ENCODE peak calls at places on chromosomes 16 and 17, in six cellular contexts. M, S, J, X, O and W are unnamed samples.

GRCh38 chr17:72011561-72011960 is 109.3 kb upstream of the SOX9 start:
- DNase-seq in O (no peak), M (no peak), S (no peak), X (no peak), J (no peak), W (no peak)

GRCh38 chr16:4233431-4233830 is 8.4 kb downstream of the SRL start:
- DNase-seq in X (no peak), O (no peak), J (no peak), M (no peak), S (no peak), W (no peak)

GRCh38 chr17:6677158-6677831 is 25.7 kb downstream of the C17orf100 start:
- DNase-seq in J (no peak), O (no peak), M (no peak), X (no peak), S (no peak), W (peak)

GRCh38 chr17:41442772-41443171 is 2.0 kb upstream of the KRT38 start:
- DNase-seq in M (no peak), S (no peak), O (no peak), J (no peak), X (no peak), W (peak)

GRCh38 chr16:569445-570254 is at the start of gene PIGQ:
- DNase-seq in O (peak), X (peak), S (peak), J (peak), M (peak), W (no peak)

GRCh38 chr16:66996324-66996982 is 8.1 kb downstream of the CES4A start:
- DNase-seq in J (no peak), M (no peak), X (no peak), S (no peak), O (no peak), W (peak)

GRCh38 chr16:51154271-51155171 is 3.5 kb upstream of the SALL1 start:
- DNase-seq in X (no peak), M (no peak), S (peak), O (no peak), J (no peak), W (no peak)

GRCh38 chr16:4882633-4883285 is 35.5 kb downstream of the UBN1 start:
- DNase-seq in O (peak), M (no peak), X (no peak), S (peak), J (no peak), W (peak)

GRCh38 chr17:57408064-57408811 is 151.9 kb downstream of the MSI2 start:
- DNase-seq in O (peak), J (peak), S (peak), X (no peak), M (no peak), W (no peak)

GRCh38 chr16:4086153-4086552 is 30.1 kb downstream of the ADCY9 start:
- DNase-seq in M (no peak), O (no peak), S (no peak), X (no peak), J (no peak), W (no peak)

GRCh38 chr17:14206891-14207290 is 29.8 kb downstream of the CDRT15 start:
- DNase-seq in M (no peak), O (no peak), S (no peak), X (no peak), J (no peak), W (no peak)

GRCh38 chr16:52451971-52452421 is 94.9 kb downstream of the TOX3 start:
- DNase-seq in M (no peak), O (peak), X (no peak), S (no peak), J (no peak), W (no peak)

GRCh38 chr16:27449434-27450188 is 47.6 kb downstream of the IL21R start:
- DNase-seq in X (peak), J (peak), M (peak), O (no peak), S (no peak), W (no peak)

GRCh38 chr16:70770291-70770967 is 30.5 kb downstream of the VAC14 start:
- DNase-seq in J (no peak), O (no peak), M (no peak), S (peak), X (no peak), W (no peak)

GRCh38 chr17:16085066-16085699 is 85.6 kb downstream of the TTC19 start:
- DNase-seq in M (no peak), O (no peak), J (no peak), X (no peak), S (no peak), W (no peak)

GRCh38 chr17:42878123-42878880 is 22.3 kb upstream of the G6PC1 start:
- DNase-seq in J (no peak), O (peak), M (no peak), X (no peak), S (no peak), W (no peak)

GRCh38 chr17:39486242-39486641 is 25.0 kb downstream of the CDK12 start:
- DNase-seq in S (no peak), J (no peak), O (no peak), M (no peak), X (no peak), W (peak)

GRCh38 chr17:9982159-9982558 is 77.1 kb upstream of the RCVRN start:
- DNase-seq in M (no peak), O (no peak), S (peak), J (no peak), X (no peak), W (no peak)

GRCh38 chr17:46135879-46136562 is 57.2 kb downstream of the KANSL1 start:
- DNase-seq in X (no peak), J (no peak), M (no peak), O (no peak), S (no peak), W (no peak)

GRCh38 chr16:17784073-17784472 is 313.3 kb upstream of the XYLT1 start:
- DNase-seq in S (peak), M (no peak), O (no peak), X (no peak), J (no peak), W (peak)

GRCh38 chr17:5014357-5014756 is 16.6 kb downstream of the KIF1C start:
- DNase-seq in X (no peak), M (no peak), J (no peak), S (no peak), O (no peak), W (no peak)

GRCh38 chr17:82035488-82035887 is 2.0 kb downstream of the DCXR start:
- DNase-seq in M (no peak), J (no peak), S (no peak), X (no peak), O (no peak), W (no peak)

GRCh38 chr17:47727704-47728036 is 5.4 kb upstream of the TBX21 start:
- DNase-seq in J (no peak), X (no peak), M (peak), O (no peak), S (no peak), W (no peak)

GRCh38 chr17:78089557-78090281 is 38.8 kb downstream of the TMC6 start:
- DNase-seq in X (no peak), O (no peak), M (no peak), S (no peak), J (no peak), W (no peak)

GRCh38 chr17:66348605-66349165 is 46.3 kb downstream of the PRKCA start:
- DNase-seq in O (peak), X (no peak), M (no peak), J (peak), S (peak), W (peak)

GRCh38 chr16:13441675-13442074 is 478.3 kb upstream of the ERCC4 start:
- DNase-seq in M (no peak), O (no peak), X (no peak), J (no peak), S (no peak), W (no peak)

GRCh38 chr17:9684955-9685621 is 39.8 kb downstream of the USP43 start:
- DNase-seq in J (no peak), O (no peak), S (no peak), M (no peak), X (no peak), W (no peak)

GRCh38 chr17:36118477-36119353 is 15.1 kb downstream of the CCL4 start:
- DNase-seq in X (no peak), J (no peak), O (no peak), S (no peak), M (no peak), W (no peak)

GRCh38 chr17:64385187-64386083 is 5.2 kb downstream of the PECAM1 start:
- DNase-seq in O (peak), S (no peak), X (no peak), J (peak), M (peak), W (peak)

GRCh38 chr17:19409509-19409908 is 1.5 kb upstream of the RNF112 start:
- DNase-seq in J (no peak), O (no peak), M (no peak), S (no peak), X (no peak), W (peak)

GRCh38 chr16:66391726-66392670 is 25.5 kb downstream of the CDH5 start:
- DNase-seq in O (no peak), J (no peak), X (no peak), S (no peak), M (no peak), W (no peak)

GRCh38 chr16:85486256-85486915 is 126.7 kb upstream of the GSE1 start:
- DNase-seq in M (no peak), X (no peak), O (no peak), J (no peak), S (no peak), W (no peak)